ENCODE peak calls at places on chromosomes 6 and 20, in four cellular contexts. One of them, this sample, is unnamed.

GRCh38 chr20:59146801-59147118 is 16.9 kb upstream of the ZNF831 start:
- DNase-seq in neural crest cell: no peak
- DNase-seq in PC-9: no peak
- DNase-seq in IMR-90: no peak
- DNase-seq in this sample: no peak

GRCh38 chr6:113664909-113665308 is 192.2 kb upstream of the MARCKS start:
- DNase-seq in IMR-90: no peak
- DNase-seq in PC-9: no peak
- DNase-seq in neural crest cell: no peak
- DNase-seq in this sample: no peak

GRCh38 chr6:170291271-170292110 is 613 bp upstream of the DLL1 start:
- DNase-seq in PC-9: no peak
- DNase-seq in IMR-90: no peak
- DNase-seq in neural crest cell: peak; percentile 53
- DNase-seq in this sample: no peak

GRCh38 chr6:12827921-12828320 is 111.4 kb downstream of the PHACTR1 start:
- DNase-seq in neural crest cell: no peak
- DNase-seq in IMR-90: no peak
- DNase-seq in PC-9: no peak
- DNase-seq in this sample: no peak

GRCh38 chr6:84107495-84107894 is 73.9 kb downstream of the MRAP2 start:
- DNase-seq in PC-9: no peak
- DNase-seq in IMR-90: no peak
- DNase-seq in neural crest cell: no peak
- DNase-seq in this sample: no peak

GRCh38 chr6:144585217-144585814 is 300.2 kb downstream of the UTRN start:
- DNase-seq in PC-9: peak; percentile 40
- DNase-seq in IMR-90: peak; percentile 58
- DNase-seq in neural crest cell: peak; percentile 14
- DNase-seq in this sample: peak; percentile 9

GRCh38 chr6:28489366-28490190 is 26.0 kb downstream of the GPX6 start:
- DNase-seq in neural crest cell: peak; percentile 45
- DNase-seq in PC-9: peak; percentile 80
- DNase-seq in IMR-90: peak; percentile 74
- DNase-seq in this sample: no peak

GRCh38 chr6:48369100-48369499 is 258.1 kb upstream of the PTCHD4 start:
- DNase-seq in IMR-90: no peak
- DNase-seq in neural crest cell: no peak
- DNase-seq in PC-9: no peak
- DNase-seq in this sample: no peak

GRCh38 chr20:6051505-6051904 is 2.4 kb downstream of the LRRN4 start:
- DNase-seq in IMR-90: peak; percentile 73
- DNase-seq in PC-9: no peak
- DNase-seq in neural crest cell: no peak
- DNase-seq in this sample: peak; percentile 49

GRCh38 chr6:73129653-73130443 is 95.4 kb downstream of the KHDC1L start:
- DNase-seq in neural crest cell: peak; percentile 97
- DNase-seq in PC-9: peak; percentile 77
- DNase-seq in IMR-90: peak; percentile 66
- DNase-seq in this sample: peak; percentile 89

GRCh38 chr6:85126448-85127178 is 323.3 kb upstream of the NT5E start:
- DNase-seq in neural crest cell: peak; percentile 43
- DNase-seq in IMR-90: peak; percentile 2
- DNase-seq in PC-9: no peak
- DNase-seq in this sample: peak; percentile 78

GRCh38 chr6:2725364-2725988 is 25.2 kb downstream of the MYLK4 start:
- DNase-seq in PC-9: no peak
- DNase-seq in IMR-90: no peak
- DNase-seq in neural crest cell: no peak
- DNase-seq in this sample: no peak

GRCh38 chr6:47455533-47456209 is 21.9 kb upstream of the CD2AP start:
- DNase-seq in IMR-90: no peak
- DNase-seq in PC-9: peak; percentile 73
- DNase-seq in neural crest cell: no peak
- DNase-seq in this sample: peak; percentile 43

GRCh38 chr20:36362261-36362660 is 56.1 kb downstream of the DLGAP4 start:
- DNase-seq in neural crest cell: no peak
- DNase-seq in PC-9: no peak
- DNase-seq in IMR-90: no peak
- DNase-seq in this sample: no peak

GRCh38 chr6:147285087-147285855 is 81.1 kb downstream of the STXBP5 start:
- DNase-seq in IMR-90: peak; percentile 65
- DNase-seq in neural crest cell: no peak
- DNase-seq in PC-9: no peak
- DNase-seq in this sample: no peak

GRCh38 chr6:41736800-41737555 is 1.6 kb upstream of the TFEB start:
- DNase-seq in neural crest cell: no peak
- DNase-seq in PC-9: no peak
- DNase-seq in IMR-90: no peak
- DNase-seq in this sample: no peak

GRCh38 chr20:50034567-50035170 is 51.9 kb downstream of the SNAI1 start:
- DNase-seq in neural crest cell: no peak
- DNase-seq in PC-9: no peak
- DNase-seq in IMR-90: peak; percentile 37
- DNase-seq in this sample: peak; percentile 54

GRCh38 chr6:96794980-96795379 is 42.3 kb downstream of the GPR63 start:
- DNase-seq in PC-9: no peak
- DNase-seq in IMR-90: peak; percentile 40
- DNase-seq in neural crest cell: no peak
- DNase-seq in this sample: no peak

GRCh38 chr6:12605888-12606345 is 110.7 kb upstream of the PHACTR1 start:
- DNase-seq in IMR-90: peak; percentile 75
- DNase-seq in neural crest cell: peak; percentile 52
- DNase-seq in PC-9: peak; percentile 79
- DNase-seq in this sample: peak; percentile 60

GRCh38 chr6:74936886-74937285 is 269.0 kb downstream of the COL12A1 start:
- DNase-seq in PC-9: peak; percentile 39
- DNase-seq in neural crest cell: no peak
- DNase-seq in IMR-90: peak; percentile 38
- DNase-seq in this sample: no peak

GRCh38 chr6:28922841-28923317 is 906 bp downstream of the TRIM27 start:
- DNase-seq in neural crest cell: peak; percentile 10
- DNase-seq in PC-9: no peak
- DNase-seq in IMR-90: peak; percentile 31
- DNase-seq in this sample: peak; percentile 52

GRCh38 chr6:119627908-119628669 is 278.5 kb upstream of the MAN1A1 start:
- DNase-seq in neural crest cell: no peak
- DNase-seq in PC-9: peak; percentile 44
- DNase-seq in IMR-90: peak; percentile 49
- DNase-seq in this sample: no peak

DNA sequence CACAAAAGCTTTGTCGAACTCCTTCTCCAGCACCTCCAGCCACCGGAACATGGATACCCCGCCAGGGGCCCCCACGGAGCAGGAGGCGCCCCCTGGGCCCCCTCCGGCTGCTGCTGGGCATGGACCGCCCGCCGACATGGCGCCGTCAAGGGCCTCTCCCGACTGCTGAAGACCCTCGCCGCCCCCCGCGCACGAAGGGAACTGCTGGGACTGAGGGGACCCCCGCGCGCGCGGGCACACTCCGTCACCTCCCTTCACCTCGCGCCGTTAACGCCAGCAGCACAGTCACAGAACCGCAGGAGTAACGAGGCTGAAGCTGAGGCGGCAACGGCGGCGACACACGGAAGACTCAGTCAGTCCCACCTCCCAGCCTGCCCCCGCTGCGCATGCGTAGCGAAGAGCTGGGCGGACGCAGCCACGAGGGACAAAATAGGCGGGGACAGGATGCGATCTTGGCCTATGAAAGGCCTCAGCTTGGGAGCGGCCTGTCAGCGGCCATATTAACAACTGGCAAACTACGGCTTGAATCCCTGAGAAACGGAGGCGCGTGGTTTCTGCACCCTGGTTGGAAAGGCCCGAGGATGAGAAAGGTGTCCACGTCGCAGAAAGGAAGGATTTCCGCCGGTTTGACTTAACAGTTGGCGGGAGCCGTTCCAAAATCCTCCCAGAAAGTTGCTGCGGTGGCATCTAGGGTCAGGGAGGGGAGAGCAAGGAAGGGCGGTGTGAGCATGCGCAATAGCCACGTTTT is at the start of gene GOPC:
- DNase-seq in IMR-90: peak; percentile 98
- DNase-seq in neural crest cell: peak; percentile 79
- DNase-seq in PC-9: peak; percentile 97
- DNase-seq in this sample: peak; percentile 95
- TF ChIP-seq CTCF in IMR-90: peak; percentile 15
- TF ChIP-seq CTCF in neural crest cell: peak; percentile 40
- TF ChIP-seq CTCF in PC-9: peak; percentile 33
- TF ChIP-seq CTCF in this sample: peak; percentile 30

GRCh38 chr6:107599043-107599442 is 109.1 kb downstream of the SOBP start:
- DNase-seq in PC-9: no peak
- DNase-seq in neural crest cell: no peak
- DNase-seq in IMR-90: no peak
- DNase-seq in this sample: no peak
- TF ChIP-seq CTCF in PC-9: no peak
- TF ChIP-seq CTCF in neural crest cell: no peak
- TF ChIP-seq CTCF in IMR-90: no peak
- TF ChIP-seq CTCF in this sample: no peak

DNA sequence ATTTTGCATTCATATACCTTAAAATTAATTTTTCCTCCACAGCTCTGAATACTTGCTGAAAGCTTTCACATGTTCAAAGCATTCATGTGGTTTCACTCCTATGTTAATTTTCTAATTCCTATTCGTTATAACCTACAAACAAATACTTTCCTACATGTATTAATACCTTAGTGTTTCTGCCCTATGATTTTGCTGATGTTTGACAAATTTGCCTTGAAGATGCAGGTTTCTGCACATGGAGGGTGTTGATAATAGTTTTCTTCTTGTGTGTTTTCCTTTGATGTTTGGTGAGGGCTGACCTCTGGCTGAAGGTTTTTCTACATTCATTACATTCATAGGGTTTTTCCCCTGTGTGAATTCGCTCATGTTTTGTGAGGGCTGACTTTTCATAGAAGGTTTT is 49.3 kb upstream of the ELMO2 start:
- DNase-seq in neural crest cell: no peak
- DNase-seq in IMR-90: no peak
- DNase-seq in PC-9: no peak
- DNase-seq in this sample: no peak
- TF ChIP-seq CTCF in neural crest cell: no peak
- TF ChIP-seq CTCF in IMR-90: no peak
- TF ChIP-seq CTCF in PC-9: no peak
- TF ChIP-seq CTCF in this sample: no peak

GRCh38 chr6:37493047-37493995 is 6.4 kb downstream of the CCDC167 start:
- DNase-seq in IMR-90: no peak
- DNase-seq in PC-9: no peak
- DNase-seq in neural crest cell: no peak
- DNase-seq in this sample: no peak

GRCh38 chr6:37491161-37491829 is 8.4 kb downstream of the CCDC167 start:
- DNase-seq in neural crest cell: no peak
- DNase-seq in IMR-90: no peak
- DNase-seq in PC-9: no peak
- DNase-seq in this sample: no peak

GRCh38 chr6:37490466-37491015 is 9.2 kb downstream of the CCDC167 start:
- DNase-seq in IMR-90: no peak
- DNase-seq in neural crest cell: no peak
- DNase-seq in PC-9: no peak
- DNase-seq in this sample: no peak

GRCh38 chr6:37492236-37493046 is 7.3 kb downstream of the CCDC167 start:
- DNase-seq in neural crest cell: no peak
- DNase-seq in PC-9: no peak
- DNase-seq in IMR-90: no peak
- DNase-seq in this sample: no peak

GRCh38 chr6:37491830-37492208 is 7.9 kb downstream of the CCDC167 start:
- DNase-seq in PC-9: no peak
- DNase-seq in IMR-90: no peak
- DNase-seq in neural crest cell: no peak
- DNase-seq in this sample: no peak
- TF ChIP-seq CTCF in PC-9: no peak
- TF ChIP-seq CTCF in IMR-90: no peak
- TF ChIP-seq CTCF in neural crest cell: no peak
- TF ChIP-seq CTCF in this sample: no peak

DNA sequence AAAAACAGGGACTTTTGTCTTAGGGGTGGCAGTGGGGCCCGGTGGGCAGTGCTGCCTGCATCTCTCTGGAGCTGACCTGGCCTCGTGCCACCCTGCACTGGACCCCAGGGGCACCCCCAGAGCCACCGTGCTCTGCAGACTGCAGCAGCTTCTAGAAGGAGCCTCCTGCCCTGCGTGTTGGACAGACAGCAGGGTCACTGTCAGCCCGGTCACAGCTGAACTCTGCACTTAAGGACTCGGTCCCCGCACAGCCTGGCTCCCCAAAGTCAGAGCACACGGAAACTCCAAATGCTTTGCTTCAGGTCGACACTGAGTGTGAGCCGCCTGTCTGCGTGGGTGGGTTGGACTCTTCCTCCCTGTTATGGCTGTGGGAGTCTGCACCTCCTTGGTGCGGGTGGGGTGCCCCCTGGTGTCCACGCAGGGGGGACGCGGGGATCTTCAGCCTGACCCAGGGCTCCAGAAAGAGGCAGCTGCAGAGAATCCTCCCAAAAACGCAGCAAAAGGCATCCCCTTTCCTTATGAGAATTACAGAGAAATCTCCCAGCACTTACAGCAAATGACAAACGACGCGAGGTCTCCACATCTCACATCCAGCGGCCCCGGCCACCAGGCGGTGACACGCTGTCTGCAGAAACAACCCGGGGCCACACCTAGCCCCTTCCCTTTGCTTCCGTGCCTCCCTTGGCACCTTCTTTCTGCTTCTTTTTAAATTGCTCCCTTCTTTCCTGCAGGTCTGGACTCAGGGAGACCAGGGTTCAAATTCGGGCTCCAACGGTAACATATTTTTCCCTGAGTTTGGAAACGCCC is 36.3 kb upstream of the DACT2 start:
- DNase-seq in PC-9: no peak
- DNase-seq in neural crest cell: peak; percentile 70
- DNase-seq in IMR-90: no peak
- DNase-seq in this sample: peak; percentile 77
- TF ChIP-seq CTCF in PC-9: peak; percentile 56
- TF ChIP-seq CTCF in neural crest cell: peak; percentile 86
- TF ChIP-seq CTCF in IMR-90: no peak
- TF ChIP-seq CTCF in this sample: peak; percentile 89